ENCODE peak calls at places on chromosomes 5 and 9, in six cellular contexts. Z, Y, D, K, M and W are unnamed samples.

GRCh38 chr9:121395558-121395957 is 25.5 kb upstream of the STOM start:
- DNase-seq in K (no peak), M (peak), Z (no peak), Y (no peak), D (peak), W (no peak)

GRCh38 chr5:2522372-2522771 is 229.1 kb downstream of the IRX2 start:
- DNase-seq in Y (no peak), K (no peak), D (no peak), M (peak), Z (no peak), W (no peak)

GRCh38 chr5:112669328-112669963 is 68.2 kb upstream of the APC start:
- DNase-seq in K (no peak), Y (peak), Z (no peak), M (no peak), D (no peak), W (no peak)

GRCh38 chr5:6510132-6510531 is 61.5 kb downstream of the UBE2QL1 start:
- DNase-seq in D (peak), Z (no peak), K (no peak), Y (no peak), M (no peak), W (no peak)

GRCh38 chr5:79582186-79582585 is 30.1 kb upstream of the TENT2 start:
- DNase-seq in M (no peak), Y (no peak), K (no peak), Z (no peak), D (no peak), W (peak)

GRCh38 chr5:55994502-55994997 is at the start of gene IL6ST:
- DNase-seq in K (no peak), M (peak), Z (peak), D (peak), Y (peak), W (no peak)

GRCh38 chr5:106258591-106259125 is 1412.1 kb downstream of the EFNA5 start:
- DNase-seq in K (no peak), Y (no peak), Z (no peak), D (no peak), M (peak), W (no peak)

GRCh38 chr5:35345222-35345621 is 114.9 kb upstream of the PRLR start:
- DNase-seq in Y (no peak), Z (no peak), D (no peak), M (peak), K (no peak), W (peak)

GRCh38 chr5:68478306-68479091 is 262.9 kb downstream of the PIK3R1 start:
- DNase-seq in D (no peak), K (no peak), M (no peak), Z (no peak), Y (no peak), W (peak)

GRCh38 chr9:116476935-116477381 is 210.1 kb upstream of the TRIM32 start:
- DNase-seq in D (no peak), Y (peak), M (no peak), Z (no peak), K (no peak), W (no peak)

GRCh38 chr5:1380011-1380817 is 35.3 kb upstream of the CLPTM1L start:
- DNase-seq in D (peak), K (no peak), Y (no peak), Z (no peak), M (peak), W (peak)